ENCODE peak calls at places on chromosomes 7 and 10, in four cellular contexts. One of them, this sample, is unnamed.

GRCh38 chr7:141151726-141152125 is 77.9 kb downstream of the TMEM178B start:
- DNase-seq in CD8-positive, alpha-beta memory T cell: no peak
- DNase-seq in heart left ventricle: no peak
- DNase-seq in OCI-LY7: no peak
- DNase-seq in this sample: no peak

GRCh38 chr7:156220078-156220605 is 407.9 kb upstream of the SHH start:
- DNase-seq in CD8-positive, alpha-beta memory T cell: no peak
- DNase-seq in heart left ventricle: no peak
- DNase-seq in OCI-LY7: no peak
- DNase-seq in this sample: no peak

GRCh38 chr10:74078037-74078436 is 72.6 kb downstream of the AP3M1 start:
- DNase-seq in CD8-positive, alpha-beta memory T cell: peak
- DNase-seq in heart left ventricle: no peak
- DNase-seq in OCI-LY7: peak
- DNase-seq in this sample: no peak

GRCh38 chr10:122181055-122181732 is 89.9 kb upstream of the BTBD16 start:
- DNase-seq in CD8-positive, alpha-beta memory T cell: no peak
- DNase-seq in heart left ventricle: no peak
- DNase-seq in OCI-LY7: no peak
- DNase-seq in this sample: no peak

GRCh38 chr7:158129037-158130022 is 458.3 kb downstream of the PTPRN2 start:
- DNase-seq in CD8-positive, alpha-beta memory T cell: no peak
- DNase-seq in heart left ventricle: no peak
- DNase-seq in OCI-LY7: no peak
- DNase-seq in this sample: no peak

GRCh38 chr10:25934673-25935139 is 677 bp downstream of the MYO3A start:
- DNase-seq in CD8-positive, alpha-beta memory T cell: no peak
- DNase-seq in heart left ventricle: no peak
- DNase-seq in OCI-LY7: no peak
- DNase-seq in this sample: no peak

GRCh38 chr10:124736491-124737136 is 7.6 kb downstream of the FAM53B start:
- DNase-seq in CD8-positive, alpha-beta memory T cell: no peak
- DNase-seq in heart left ventricle: peak
- DNase-seq in OCI-LY7: no peak
- DNase-seq in this sample: no peak

GRCh38 chr10:18683427-18683826 is 24.2 kb downstream of the ARL5B start:
- DNase-seq in CD8-positive, alpha-beta memory T cell: no peak
- DNase-seq in heart left ventricle: no peak
- DNase-seq in OCI-LY7: no peak
- DNase-seq in this sample: no peak

GRCh38 chr7:422886-423225 is 96.8 kb downstream of the PDGFA start:
- DNase-seq in CD8-positive, alpha-beta memory T cell: no peak
- DNase-seq in heart left ventricle: no peak
- DNase-seq in OCI-LY7: no peak
- DNase-seq in this sample: no peak

GRCh38 chr7:158268851-158269535 is 318.6 kb downstream of the PTPRN2 start:
- DNase-seq in CD8-positive, alpha-beta memory T cell: no peak
- DNase-seq in heart left ventricle: peak
- DNase-seq in OCI-LY7: no peak
- DNase-seq in this sample: no peak

GRCh38 chr10:50362547-50363125 is 111.3 kb upstream of the ASAH2 start:
- DNase-seq in CD8-positive, alpha-beta memory T cell: no peak
- DNase-seq in heart left ventricle: no peak
- DNase-seq in OCI-LY7: peak
- DNase-seq in this sample: no peak

GRCh38 chr10:6171891-6172354 is 30.8 kb upstream of the PFKFB3 start:
- DNase-seq in CD8-positive, alpha-beta memory T cell: no peak
- DNase-seq in heart left ventricle: peak
- DNase-seq in OCI-LY7: no peak
- DNase-seq in this sample: no peak

GRCh38 chr7:33888206-33888605 is 17.1 kb upstream of the BMPER start:
- DNase-seq in CD8-positive, alpha-beta memory T cell: no peak
- DNase-seq in heart left ventricle: no peak
- DNase-seq in OCI-LY7: no peak
- DNase-seq in this sample: no peak

GRCh38 chr7:44220732-44221131 is 20.0 kb downstream of the YKT6 start:
- DNase-seq in CD8-positive, alpha-beta memory T cell: no peak
- DNase-seq in heart left ventricle: no peak
- DNase-seq in OCI-LY7: no peak
- DNase-seq in this sample: no peak

GRCh38 chr7:111132833-111133232 is 41.9 kb downstream of the LRRN3 start:
- DNase-seq in CD8-positive, alpha-beta memory T cell: no peak
- DNase-seq in heart left ventricle: no peak
- DNase-seq in OCI-LY7: no peak
- DNase-seq in this sample: no peak

GRCh38 chr10:72567884-72568283 is 58.0 kb downstream of the MICU1 start:
- DNase-seq in CD8-positive, alpha-beta memory T cell: no peak
- DNase-seq in heart left ventricle: no peak
- DNase-seq in OCI-LY7: peak
- DNase-seq in this sample: no peak

GRCh38 chr10:122688293-122688989 is 11.2 kb downstream of the C10orf120 start:
- DNase-seq in CD8-positive, alpha-beta memory T cell: no peak
- DNase-seq in heart left ventricle: peak
- DNase-seq in OCI-LY7: no peak
- DNase-seq in this sample: no peak

GRCh38 chr10:80281292-80281691 is 8.2 kb downstream of the MAT1A start:
- DNase-seq in CD8-positive, alpha-beta memory T cell: no peak
- DNase-seq in heart left ventricle: no peak
- DNase-seq in OCI-LY7: no peak
- DNase-seq in this sample: no peak

GRCh38 chr10:88039496-88040200 is 176.2 kb downstream of the PTEN start:
- DNase-seq in CD8-positive, alpha-beta memory T cell: no peak
- DNase-seq in heart left ventricle: no peak
- DNase-seq in OCI-LY7: no peak
- DNase-seq in this sample: no peak

GRCh38 chr7:36044096-36044892 is 108.8 kb upstream of the EEPD1 start:
- DNase-seq in CD8-positive, alpha-beta memory T cell: no peak
- DNase-seq in heart left ventricle: no peak
- DNase-seq in OCI-LY7: no peak
- DNase-seq in this sample: no peak

GRCh38 chr10:71241899-71242620 is 29.7 kb downstream of the UNC5B start:
- DNase-seq in CD8-positive, alpha-beta memory T cell: no peak
- DNase-seq in heart left ventricle: peak
- DNase-seq in OCI-LY7: no peak
- DNase-seq in this sample: no peak

GRCh38 chr7:100101016-100101862 is at the start of the genes AP4M1 and MCM7:
- DNase-seq in CD8-positive, alpha-beta memory T cell: peak
- DNase-seq in heart left ventricle: peak
- DNase-seq in OCI-LY7: peak
- DNase-seq in this sample: peak

GRCh38 chr10:90865400-90865799 is 6.4 kb upstream of the RPP30 start:
- DNase-seq in CD8-positive, alpha-beta memory T cell: no peak
- DNase-seq in heart left ventricle: no peak
- DNase-seq in OCI-LY7: peak
- DNase-seq in this sample: no peak

GRCh38 chr7:135877799-135878198 is 99.4 kb downstream of the MTPN start:
- DNase-seq in CD8-positive, alpha-beta memory T cell: no peak
- DNase-seq in heart left ventricle: no peak
- DNase-seq in OCI-LY7: no peak
- DNase-seq in this sample: no peak

GRCh38 chr7:35268953-35269352 is 15.1 kb upstream of the TBX20 start:
- DNase-seq in CD8-positive, alpha-beta memory T cell: no peak
- DNase-seq in heart left ventricle: no peak
- DNase-seq in OCI-LY7: no peak
- DNase-seq in this sample: no peak

GRCh38 chr7:1049006-1049741 is 4.8 kb downstream of the GPR146 start:
- DNase-seq in CD8-positive, alpha-beta memory T cell: no peak
- DNase-seq in heart left ventricle: peak
- DNase-seq in OCI-LY7: no peak
- DNase-seq in this sample: no peak

GRCh38 chr7:55075464-55075971 is 56.7 kb downstream of the EGFR start:
- DNase-seq in CD8-positive, alpha-beta memory T cell: no peak
- DNase-seq in heart left ventricle: peak
- DNase-seq in OCI-LY7: no peak
- DNase-seq in this sample: no peak

GRCh38 chr10:33229252-33229943 is 105.1 kb downstream of the NRP1 start:
- DNase-seq in CD8-positive, alpha-beta memory T cell: no peak
- DNase-seq in heart left ventricle: no peak
- DNase-seq in OCI-LY7: no peak
- DNase-seq in this sample: no peak

GRCh38 chr7:119594956-119595355 is 678.0 kb upstream of the KCND2 start:
- DNase-seq in CD8-positive, alpha-beta memory T cell: no peak
- DNase-seq in heart left ventricle: no peak
- DNase-seq in OCI-LY7: no peak
- DNase-seq in this sample: no peak

GRCh38 chr7:103795112-103795511 is 194.3 kb downstream of the RELN start:
- DNase-seq in CD8-positive, alpha-beta memory T cell: no peak
- DNase-seq in heart left ventricle: no peak
- DNase-seq in OCI-LY7: no peak
- DNase-seq in this sample: no peak

GRCh38 chr7:16587785-16588184 is 57.8 kb downstream of the ANKMY2 start:
- DNase-seq in CD8-positive, alpha-beta memory T cell: no peak
- DNase-seq in heart left ventricle: peak
- DNase-seq in OCI-LY7: no peak
- DNase-seq in this sample: no peak

GRCh38 chr10:73039635-73040034 is 57.0 kb downstream of the P4HA1 start:
- DNase-seq in CD8-positive, alpha-beta memory T cell: no peak
- DNase-seq in heart left ventricle: no peak
- DNase-seq in OCI-LY7: no peak
- DNase-seq in this sample: no peak

GRCh38 chr10:78424721-78425120 is 391.1 kb downstream of the RPS24 start:
- DNase-seq in CD8-positive, alpha-beta memory T cell: no peak
- DNase-seq in heart left ventricle: no peak
- DNase-seq in OCI-LY7: peak
- DNase-seq in this sample: no peak

GRCh38 chr7:75599244-75599771 is 107.2 kb downstream of the SPDYE5 start:
- DNase-seq in CD8-positive, alpha-beta memory T cell: no peak
- DNase-seq in heart left ventricle: no peak
- DNase-seq in OCI-LY7: no peak
- DNase-seq in this sample: peak

GRCh38 chr7:19773361-19773760 is at the start of gene TMEM196:
- DNase-seq in CD8-positive, alpha-beta memory T cell: no peak
- DNase-seq in heart left ventricle: peak
- DNase-seq in OCI-LY7: no peak
- DNase-seq in this sample: no peak

GRCh38 chr7:115087437-115087836 is 165.5 kb downstream of the MDFIC start:
- DNase-seq in CD8-positive, alpha-beta memory T cell: no peak
- DNase-seq in heart left ventricle: no peak
- DNase-seq in OCI-LY7: no peak
- DNase-seq in this sample: no peak

GRCh38 chr10:80454526-80455460 is 683 bp downstream of the TSPAN14 start:
- DNase-seq in CD8-positive, alpha-beta memory T cell: no peak
- DNase-seq in heart left ventricle: peak
- DNase-seq in OCI-LY7: peak
- DNase-seq in this sample: no peak

GRCh38 chr10:131316321-131317075 is 5.0 kb upstream of the TCERG1L start:
- DNase-seq in CD8-positive, alpha-beta memory T cell: no peak
- DNase-seq in heart left ventricle: no peak
- DNase-seq in OCI-LY7: no peak
- DNase-seq in this sample: no peak

GRCh38 chr10:131162211-131162610 is 149.3 kb downstream of the TCERG1L start:
- DNase-seq in CD8-positive, alpha-beta memory T cell: no peak
- DNase-seq in heart left ventricle: no peak
- DNase-seq in OCI-LY7: no peak
- DNase-seq in this sample: no peak